ENCODE peak calls at places on chromosomes 12 and 14, in four cellular contexts. S, E, B and Q are unnamed samples.

GRCh38 chr12:113088971-113089756 is 32.6 kb downstream of the DTX1 start:
- DNase-seq in S (no peak), E (no peak), B (no peak), Q (no peak)

GRCh38 chr12:102992297-102992696 is 34.8 kb downstream of the ASCL1 start:
- DNase-seq in S (peak; percentile 10), E (no peak), B (no peak), Q (no peak)

GRCh38 chr12:75705749-75706719 is 194.6 kb upstream of the KRR1 start:
- DNase-seq in S (peak; percentile 41), E (peak; percentile 40), B (peak; percentile 87), Q (peak; percentile 98)

GRCh38 chr12:3129301-3130052 is 52.3 kb downstream of the TSPAN9 start:
- DNase-seq in S (no peak), E (no peak), B (peak; percentile 49), Q (peak; percentile 77)

GRCh38 chr14:86357866-86358265 is 827.9 kb downstream of the FLRT2 start:
- DNase-seq in S (no peak), E (no peak), B (no peak), Q (no peak)

GRCh38 chr12:2732290-2732689 is 62.5 kb upstream of the FKBP4 start:
- DNase-seq in S (no peak), E (no peak), B (no peak), Q (no peak)

GRCh38 chr14:65239143-65239672 is 136.9 kb upstream of the MAX start:
- DNase-seq in S (no peak), E (no peak), B (peak; percentile 85), Q (peak; percentile 93)

GRCh38 chr14:67396381-67396965 is 15.5 kb downstream of the PLEK2 start:
- DNase-seq in S (no peak), E (no peak), B (peak; percentile 28), Q (peak; percentile 38)

GRCh38 chr12:20194171-20194570 is 174.2 kb upstream of the PDE3A start:
- DNase-seq in S (peak; percentile 48), E (no peak), B (peak; percentile 23), Q (peak; percentile 32)

GRCh38 chr12:76341436-76342030 is 6.7 kb downstream of the BBS10 start:
- DNase-seq in S (no peak), E (no peak), B (no peak), Q (no peak)

GRCh38 chr12:80232873-80233272 is 133.5 kb downstream of the OTOGL start:
- DNase-seq in S (no peak), E (no peak), B (no peak), Q (no peak)

DNA sequence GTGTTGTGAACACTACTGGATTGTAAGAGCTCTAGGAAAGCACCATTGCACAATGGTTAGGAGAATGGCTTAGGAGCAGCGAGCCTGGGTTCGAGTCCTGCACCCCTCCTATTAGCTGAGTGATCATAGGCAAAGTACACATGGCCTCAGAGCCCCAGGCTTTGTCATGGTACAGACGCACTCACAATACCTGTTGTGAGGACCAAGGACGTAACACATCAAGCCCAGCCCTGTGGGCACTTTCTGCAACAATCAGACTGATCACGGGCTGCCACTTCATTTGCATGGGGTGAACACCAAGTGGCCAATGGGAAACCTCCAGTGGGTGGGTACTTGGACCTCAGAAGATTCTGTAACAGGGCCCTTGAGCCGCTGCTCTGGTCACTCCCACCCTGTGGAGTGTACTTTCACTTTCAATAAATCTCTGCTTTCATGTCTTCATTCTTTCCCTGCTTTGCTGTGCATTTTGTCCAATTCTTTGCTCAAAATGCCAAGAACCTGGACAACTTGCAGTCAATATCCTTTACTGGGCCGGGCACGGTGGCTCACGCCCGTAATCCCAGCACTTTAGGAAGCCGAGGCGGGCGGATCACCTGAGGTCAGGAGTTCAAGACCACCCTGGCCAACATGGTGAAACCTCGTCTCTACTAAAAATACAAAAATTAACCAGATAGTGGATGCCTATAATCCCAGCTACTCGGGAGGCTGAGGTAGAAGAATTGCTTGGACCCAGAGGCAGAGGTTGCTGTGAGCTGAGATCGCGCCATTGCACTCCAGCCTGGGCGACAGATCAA is 28.2 kb downstream of the GLRX5 start:
- DNase-seq in S (no peak), E (peak; percentile 19), B (no peak), Q (no peak)
- H3K4me3 ChIP-seq in S (no peak overlapping the region), E (no peak overlapping the region), B (no peak overlapping the region), Q (no peak overlapping the region)

GRCh38 chr14:68844210-68844545 is 51.3 kb upstream of the ZFP36L1 start:
- DNase-seq in S (no peak), E (no peak), B (no peak), Q (no peak)
- TF ChIP-seq CTCF in S (no peak), E (no peak), B (no peak), Q (no peak)

DNA sequence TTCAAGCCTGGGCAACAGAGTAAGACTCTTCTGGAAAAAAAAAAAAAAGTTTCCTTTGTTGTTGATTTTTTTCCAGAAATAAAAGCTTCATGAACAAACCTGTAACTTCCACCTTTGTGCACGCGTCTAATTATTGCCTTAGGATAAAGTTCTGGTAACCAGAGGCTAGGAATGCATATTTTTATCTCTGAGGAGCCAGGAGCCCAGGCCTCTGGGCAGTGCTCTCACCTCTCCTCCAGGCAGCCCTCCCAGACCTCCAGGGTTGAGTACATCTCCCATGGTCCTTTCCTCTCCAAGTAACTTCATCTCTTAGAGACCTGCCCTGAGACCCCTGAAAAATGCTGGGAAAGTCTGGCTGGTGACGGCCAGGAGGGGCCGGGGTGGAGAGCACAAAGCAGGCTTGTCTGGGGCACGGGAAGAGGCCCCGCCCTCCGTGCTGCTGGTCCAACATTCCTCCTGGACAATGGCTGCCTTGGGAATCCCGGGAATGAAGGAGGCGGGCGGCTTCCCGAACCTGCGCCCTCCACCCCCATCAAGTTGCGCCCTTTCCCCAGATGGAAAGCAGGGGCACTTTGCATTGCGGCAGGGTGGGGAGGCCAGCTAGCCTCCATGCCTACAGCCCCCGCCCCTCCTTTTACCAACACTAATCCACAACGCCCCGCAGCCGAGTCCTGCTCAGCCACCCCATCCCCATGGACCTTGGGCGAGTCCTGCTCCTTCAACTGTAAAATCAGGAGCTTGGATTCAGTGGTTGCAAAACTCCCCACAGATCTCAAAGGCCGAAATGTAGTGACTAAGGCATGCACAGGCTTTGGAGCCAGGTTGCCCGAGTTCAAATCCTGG is 7.3 kb upstream of the FIGNL2 start:
- DNase-seq in S (no peak), E (no peak), B (no peak), Q (no peak)
- H3K4me3 ChIP-seq in S (no peak overlapping the region), E (no peak overlapping the region), B (peak overlapping the region; percentile 50), Q (peak overlapping the region; percentile 32)

GRCh38 chr12:74322792-74323191 is 214.8 kb upstream of the ATXN7L3B start:
- DNase-seq in S (no peak), E (no peak), B (no peak), Q (no peak)

GRCh38 chr12:74317741-74318140 is 219.9 kb upstream of the ATXN7L3B start:
- DNase-seq in S (no peak), E (no peak), B (no peak), Q (no peak)

GRCh38 chr12:74321381-74321780 is 216.3 kb upstream of the ATXN7L3B start:
- DNase-seq in S (no peak), E (no peak), B (no peak), Q (no peak)

DNA sequence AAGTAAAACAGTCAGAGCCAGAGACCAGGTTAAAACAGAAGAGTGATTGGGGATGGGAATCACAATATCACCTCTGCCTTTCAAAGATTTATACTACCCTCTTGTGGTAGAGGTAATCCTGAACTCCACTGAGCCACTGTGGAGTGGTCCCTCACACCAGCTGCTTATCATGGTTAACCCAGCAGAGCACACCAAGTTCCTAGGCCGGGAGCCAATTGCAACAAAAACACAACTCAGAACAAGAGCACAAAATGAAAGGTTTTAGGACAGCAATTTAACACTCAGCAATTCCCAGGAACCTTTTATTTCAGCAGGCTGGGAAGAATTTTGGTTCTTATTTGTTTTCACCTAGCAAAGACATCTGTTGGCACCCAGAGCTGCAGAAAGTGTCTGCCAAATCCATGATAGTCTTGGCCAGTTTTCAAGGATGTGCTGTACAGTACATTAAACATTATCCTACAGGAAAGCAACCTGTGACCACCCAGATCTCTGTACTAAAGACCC is 220.5 kb upstream of the ATXN7L3B start:
- DNase-seq in S (peak; percentile 75), E (peak; percentile 80), B (no peak), Q (peak; percentile 67)
- TF ChIP-seq CTCF in S (peak; percentile 69), E (no peak), B (no peak), Q (peak; percentile 23)

DNA sequence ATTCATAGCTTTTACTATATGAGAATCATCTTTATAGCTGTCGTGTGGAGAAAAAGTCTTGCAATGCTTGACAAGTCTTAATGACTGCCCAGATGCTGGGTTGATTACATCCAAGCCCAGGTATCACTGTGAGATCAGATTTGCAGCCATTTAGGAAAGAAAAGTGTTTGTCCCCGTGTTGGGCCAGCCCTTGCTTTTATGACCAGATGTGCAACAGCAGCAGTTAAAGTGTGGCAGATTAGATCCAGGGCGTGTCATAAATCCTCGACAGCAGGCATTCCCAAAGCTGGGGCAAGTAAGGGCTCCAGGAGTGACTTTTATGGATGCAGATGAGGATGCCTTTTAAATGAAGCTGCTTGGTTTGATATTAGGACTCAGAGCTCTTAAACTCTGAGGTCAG is 1.6 kb downstream of the SMOC1 start:
- DNase-seq in S (no peak), E (no peak), B (no peak), Q (no peak)
- H3K4me3 ChIP-seq in S (peak overlapping the region; percentile 65), E (no peak overlapping the region), B (no peak overlapping the region), Q (no peak overlapping the region)

GRCh38 chr14:74840603-74841030 is 35.3 kb downstream of the PROX2 start:
- DNase-seq in S (no peak), E (no peak), B (no peak), Q (no peak)

GRCh38 chr14:74846168-74846567 is 29.8 kb downstream of the PROX2 start:
- DNase-seq in S (no peak), E (no peak), B (peak; percentile 64), Q (peak; percentile 20)

GRCh38 chr14:74841230-74842207 is 34.4 kb downstream of the PROX2 start:
- DNase-seq in S (no peak), E (no peak), B (no peak), Q (no peak)

GRCh38 chr14:74846968-74847549 is 28.9 kb downstream of the PROX2 start:
- DNase-seq in S (no peak), E (no peak), B (no peak), Q (peak; percentile 26)

DNA sequence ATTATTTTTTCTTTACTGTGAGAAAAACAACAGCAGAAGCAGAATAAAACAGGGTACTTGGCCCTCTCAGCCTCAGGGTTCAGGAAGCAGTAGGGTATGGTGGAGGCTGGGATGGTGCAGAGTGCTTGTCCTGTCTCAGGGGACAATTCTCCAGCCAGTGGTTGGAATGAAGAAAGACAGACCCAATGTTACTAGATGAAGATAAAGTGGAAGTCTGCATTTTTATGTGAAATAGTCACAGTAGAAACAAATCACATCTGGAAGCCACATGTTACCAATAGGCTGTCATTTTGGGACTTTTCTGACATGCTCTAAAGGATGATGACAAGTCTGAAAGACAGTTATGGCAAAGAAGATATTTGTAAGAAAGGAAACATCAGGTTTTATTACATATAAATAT is 32.3 kb downstream of the PROX2 start:
- DNase-seq in S (no peak), E (no peak), B (no peak), Q (peak; percentile 68)
- TF ChIP-seq CTCF in S (no peak), E (no peak), B (peak; percentile 37), Q (peak; percentile 27)

DNA sequence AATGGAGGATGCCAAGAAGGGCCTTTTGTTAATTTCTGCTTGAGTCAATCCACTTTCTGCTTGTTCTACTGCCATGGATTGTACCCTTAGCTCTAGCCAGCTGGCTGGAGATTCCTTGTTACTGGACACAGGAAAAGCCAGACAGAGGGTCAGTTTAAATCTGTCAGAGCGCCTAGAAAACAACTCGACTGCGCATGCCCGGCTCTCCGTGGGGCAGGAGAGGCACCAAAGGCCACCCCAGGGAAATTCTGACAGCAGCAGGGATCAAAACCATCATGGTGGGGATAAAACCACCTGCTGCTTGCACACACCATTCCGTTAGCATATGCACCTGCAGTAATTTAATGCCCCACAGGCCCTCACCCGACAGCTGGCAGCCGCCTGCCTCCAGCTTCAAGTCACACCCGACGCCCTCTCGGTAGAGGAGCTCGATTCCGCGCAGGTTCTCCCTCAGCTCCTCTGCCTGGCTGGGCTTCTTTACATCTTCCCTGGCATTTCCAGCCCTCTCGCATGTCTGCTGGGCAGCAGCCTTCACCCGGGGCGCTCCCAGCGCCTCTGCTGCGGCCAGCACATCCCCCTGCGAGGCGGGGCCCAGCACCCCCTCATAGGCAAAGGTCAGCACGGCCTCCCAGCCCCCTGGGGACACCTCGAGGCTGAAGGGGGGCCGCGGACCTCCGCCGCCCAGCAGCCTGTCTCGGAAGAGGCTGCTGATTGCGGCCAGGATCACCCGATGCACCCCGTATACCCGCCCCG is 1.1 kb downstream of the KLHL33 start:
- DNase-seq in S (no peak), E (peak; percentile 81), B (no peak), Q (peak; percentile 49)
- H3K4me3 ChIP-seq in S (no peak overlapping the region), E (peak overlapping the region; percentile 30), B (no peak overlapping the region), Q (peak overlapping the region; percentile 15)